ENCODE peak calls at places on chromosomes 2 and 18, in ten cellular contexts. A is HL-60; T is fibroblast of lung; J is progenitor cell of endocrine pancreas; Q is neural progenitor cell; R is endothelial cell; S is cardiac muscle cell; M is CD8-positive, alpha-beta T cell; K is bronchial epithelial cell; W is psoas muscle. U is an unnamed sample.

GRCh38 chr2:209933499-209934458 is 68.7 kb upstream of the RPE start:
- DNase-seq in A (no peak), T (peak), R (no peak), S (peak), K (peak), W (no peak), Q (no peak), J (no peak), M (no peak), U (no peak)

GRCh38 chr2:119760876-119761275 is 1.2 kb downstream of the PTPN4 start:
- DNase-seq in K (peak), J (no peak), Q (no peak), W (no peak), A (no peak), M (no peak), R (no peak), T (peak), S (peak), U (no peak)

GRCh38 chr2:100178085-100178788 is 35.8 kb upstream of the AFF3 start:
- DNase-seq in M (no peak), A (no peak), K (peak), W (no peak), Q (peak), T (peak), S (peak), J (no peak), R (peak), U (peak)

GRCh38 chr2:3968736-3969135 is 265.4 kb downstream of the DCDC2C start:
- DNase-seq in S (no peak), A (no peak), W (no peak), M (no peak), T (no peak), Q (no peak), K (no peak), R (no peak), J (no peak), U (no peak)

GRCh38 chr2:28397043-28397381 is 4.4 kb downstream of the FOSL2 start:
- DNase-seq in M (no peak), K (no peak), R (no peak), Q (no peak), S (no peak), J (no peak), W (no peak), T (no peak), A (no peak), U (no peak)

GRCh38 chr2:227472265-227473018 is 486 bp downstream of the AGFG1 start:
- DNase-seq in J (peak), K (no peak), M (peak), T (no peak), W (peak), R (peak), A (no peak), Q (peak), S (peak), U (peak)

GRCh38 chr2:237581751-237582746 is 8.5 kb downstream of the RAB17 start:
- DNase-seq in M (peak), A (no peak), S (peak), R (peak), J (no peak), W (peak), Q (peak), T (peak), K (peak), U (peak)

GRCh38 chr18:71673954-71674353 is 870.2 kb downstream of the CBLN2 start:
- DNase-seq in S (no peak), Q (no peak), K (no peak), M (no peak), J (no peak), A (no peak), R (no peak), W (no peak), T (no peak), U (no peak)

GRCh38 chr2:207183506-207183905 is 17.8 kb upstream of the KLF7 start:
- DNase-seq in J (no peak), R (no peak), W (no peak), T (no peak), M (no peak), Q (no peak), A (no peak), K (no peak), S (no peak), U (no peak)

GRCh38 chr18:44679912-44680270 is 797 bp upstream of the SETBP1 start:
- DNase-seq in K (peak), M (peak), S (peak), A (no peak), R (peak), J (peak), W (peak), Q (peak), T (peak), U (peak)

GRCh38 chr2:190465060-190465459 is 56.9 kb downstream of the MFSD6 start:
- DNase-seq in W (no peak), M (no peak), S (no peak), R (no peak), K (no peak), Q (no peak), J (no peak), A (no peak), T (no peak), U (no peak)

GRCh38 chr2:172021955-172022354 is 22.2 kb downstream of the METAP1D start:
- DNase-seq in S (peak), R (no peak), K (no peak), Q (peak), A (no peak), J (no peak), M (no peak), W (no peak), T (peak), U (no peak)

GRCh38 chr2:120587326-120587996 is 148.2 kb upstream of the GLI2 start:
- DNase-seq in T (no peak), A (no peak), K (no peak), W (peak), M (no peak), Q (peak), R (no peak), J (no peak), S (no peak), U (no peak)

GRCh38 chr2:176822060-176822459 is 390.5 kb upstream of the HNRNPA3 start:
- DNase-seq in W (no peak), K (no peak), J (no peak), Q (no peak), M (no peak), R (no peak), S (no peak), A (no peak), T (no peak), U (no peak)

GRCh38 chr2:25032094-25032493 is 9.8 kb upstream of the EFR3B start:
- DNase-seq in S (peak), T (no peak), K (no peak), J (no peak), R (no peak), W (no peak), Q (no peak), A (peak), M (no peak), U (no peak)

GRCh38 chr2:109690822-109691541 is 76.8 kb downstream of the SOWAHC start:
- DNase-seq in M (no peak), A (no peak), J (no peak), T (peak), Q (no peak), R (no peak), K (no peak), W (peak), S (no peak), U (no peak)

GRCh38 chr2:101679037-101679726 is 18.3 kb upstream of the MAP4K4 start:
- DNase-seq in A (no peak), R (no peak), W (no peak), T (peak), J (no peak), Q (no peak), S (peak), M (no peak), K (no peak), U (no peak)

GRCh38 chr2:165513479-165513878 is 44.0 kb downstream of the CSRNP3 start:
- DNase-seq in K (no peak), A (no peak), S (no peak), Q (no peak), T (no peak), J (no peak), W (no peak), R (no peak), M (no peak), U (no peak)

GRCh38 chr18:49728542-49728941 is 84.8 kb downstream of the ACAA2 start:
- DNase-seq in J (no peak), T (peak), W (peak), R (peak), A (peak), S (peak), Q (peak), K (peak), M (no peak), U (peak)

GRCh38 chr2:108630567-108631405 is 88.5 kb upstream of the RANBP2 start:
- DNase-seq in Q (no peak), T (no peak), R (no peak), S (no peak), K (peak), W (no peak), M (no peak), A (no peak), J (no peak), U (no peak)

GRCh38 chr2:71496156-71496770 is 42.9 kb downstream of the DYSF start:
- DNase-seq in T (no peak), K (no peak), S (no peak), W (no peak), M (no peak), Q (no peak), A (no peak), R (no peak), J (no peak), U (no peak)

GRCh38 chr18:27887287-27887686 is 289.6 kb downstream of the CDH2 start:
- DNase-seq in Q (no peak), J (no peak), M (no peak), W (no peak), S (no peak), A (no peak), T (no peak), R (no peak), K (peak), U (no peak)

GRCh38 chr2:230947908-230948365 is 22.9 kb upstream of the GPR55 start:
- DNase-seq in J (no peak), A (peak), R (no peak), Q (no peak), W (no peak), M (no peak), K (no peak), T (no peak), S (no peak), U (no peak)

GRCh38 chr2:173347305-173348168 is 7.1 kb upstream of the CDCA7 start:
- DNase-seq in R (no peak), T (no peak), J (no peak), A (no peak), K (no peak), S (no peak), W (no peak), M (no peak), Q (peak), U (no peak)

GRCh38 chr2:112666764-112667122 is 21.0 kb downstream of the SLC20A1 start:
- DNase-seq in K (peak), J (no peak), R (no peak), Q (no peak), M (no peak), S (no peak), A (no peak), W (no peak), T (no peak), U (no peak)

GRCh38 chr2:197993830-197994229 is 189.4 kb downstream of the PLCL1 start:
- DNase-seq in J (no peak), M (no peak), S (peak), W (no peak), A (no peak), R (no peak), Q (no peak), K (peak), T (no peak), U (no peak)

GRCh38 chr2:31197669-31198068 is 19.6 kb downstream of the CAPN14 start:
- DNase-seq in R (no peak), J (no peak), A (no peak), T (no peak), K (no peak), M (no peak), S (no peak), Q (no peak), W (no peak), U (no peak)

GRCh38 chr2:112493858-112494648 is 12.1 kb downstream of the TTL start:
- DNase-seq in J (no peak), T (peak), W (no peak), A (no peak), R (no peak), M (no peak), S (peak), Q (no peak), K (peak), U (peak)

GRCh38 chr2:105376789-105377231 is 22.0 kb downstream of the FHL2 start:
- DNase-seq in T (peak), K (peak), M (no peak), J (no peak), Q (no peak), W (no peak), R (no peak), S (peak), A (no peak), U (no peak)

GRCh38 chr2:157438907-157439791 is 4.7 kb downstream of the CYTIP start:
- DNase-seq in S (peak), M (no peak), T (peak), Q (no peak), W (no peak), A (no peak), R (no peak), K (no peak), J (no peak), U (no peak)

GRCh38 chr2:177059313-177059712 is 153.3 kb upstream of the HNRNPA3 start:
- DNase-seq in M (no peak), W (no peak), R (no peak), S (no peak), K (no peak), J (no peak), T (no peak), Q (no peak), A (no peak), U (no peak)

GRCh38 chr18:13580351-13580750 is 146.0 kb downstream of the FAM210A start:
- DNase-seq in J (no peak), R (no peak), Q (no peak), K (no peak), T (no peak), S (no peak), W (no peak), A (no peak), M (no peak), U (no peak)

GRCh38 chr2:237705225-237705524 is 77.8 kb downstream of the LRRFIP1 start:
- DNase-seq in K (no peak), W (no peak), T (no peak), A (no peak), M (no peak), J (no peak), R (no peak), Q (no peak), S (no peak), U (no peak)

GRCh38 chr18:35512761-35513160 is 15.0 kb upstream of the INO80C start:
- DNase-seq in W (no peak), M (no peak), K (no peak), J (no peak), T (no peak), R (no peak), A (no peak), Q (no peak), S (no peak), U (no peak)

GRCh38 chr18:35511428-35511827 is 13.7 kb upstream of the INO80C start:
- DNase-seq in A (no peak), T (no peak), M (no peak), K (no peak), S (no peak), W (no peak), R (no peak), J (no peak), Q (no peak), U (no peak)

GRCh38 chr18:35513181-35513932 is 15.6 kb upstream of the INO80C start:
- DNase-seq in A (no peak), R (no peak), Q (peak), W (peak), S (peak), J (no peak), T (peak), K (peak), M (no peak), U (peak)

GRCh38 chr18:35510071-35511010 is 12.6 kb upstream of the INO80C start:
- DNase-seq in T (no peak), Q (no peak), S (no peak), K (no peak), R (no peak), W (no peak), A (no peak), J (no peak), M (no peak), U (no peak)

GRCh38 chr18:35511833-35512232 is 14.1 kb upstream of the INO80C start:
- DNase-seq in Q (no peak), K (no peak), T (no peak), M (no peak), A (no peak), W (no peak), S (no peak), J (no peak), R (no peak), U (no peak)
- TF ChIP-seq CTCF in Q (no peak), K (peak), T (no peak), M (no peak), A (no peak), W (no peak), S (no peak), J (no peak), R (no peak), U (no peak)

DNA sequence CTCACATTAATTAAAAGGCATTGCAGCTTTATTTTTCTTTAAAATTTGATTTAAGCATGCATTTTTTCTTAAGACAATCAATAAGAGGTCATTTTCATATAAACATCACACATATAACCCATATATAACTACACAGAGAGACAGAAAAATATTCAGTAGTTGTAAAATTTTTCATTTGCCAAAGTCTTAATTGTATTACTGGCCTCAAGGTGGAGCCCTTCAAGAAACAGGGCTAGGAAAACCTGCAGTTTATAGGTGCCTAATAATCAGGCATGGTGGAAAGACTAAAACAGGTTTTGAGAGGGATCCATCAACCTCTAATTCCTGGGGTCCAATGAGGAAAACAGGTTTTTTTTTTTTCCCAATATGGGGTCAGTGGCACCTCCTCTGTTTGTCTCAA is 71.3 kb upstream of the ZNF804A start:
- DNase-seq in J (no peak), A (no peak), S (no peak), T (no peak), M (no peak), K (no peak), Q (no peak), R (no peak), W (no peak), U (peak)
- TF ChIP-seq CTCF in J (no peak), A (no peak), S (no peak), T (no peak), M (no peak), K (no peak), Q (peak), R (no peak), W (no peak), U (no peak)

DNA sequence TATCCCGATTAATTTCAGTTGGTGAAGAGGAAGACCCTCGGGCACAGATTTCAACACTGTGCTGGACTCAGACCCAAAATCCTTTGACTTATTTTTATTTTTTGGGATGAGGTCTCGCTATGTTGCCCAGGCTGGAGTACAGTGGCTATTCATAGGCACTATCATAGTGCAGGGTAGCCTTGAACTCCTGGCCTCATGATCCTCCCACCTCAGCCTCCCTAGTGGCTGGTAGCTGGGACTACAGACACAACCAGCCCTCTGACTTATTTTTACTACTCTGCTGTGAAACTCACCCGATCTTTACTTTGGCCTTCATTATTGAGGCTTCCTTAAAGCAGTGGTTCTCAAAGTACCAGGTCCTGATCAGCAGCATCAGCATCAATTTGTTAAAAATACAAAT is 18.2 kb upstream of the ADAM17 start:
- DNase-seq in Q (no peak), J (no peak), M (no peak), S (no peak), A (no peak), W (no peak), R (no peak), T (no peak), K (no peak), U (no peak)
- TF ChIP-seq CTCF in Q (peak), J (no peak), M (no peak), S (no peak), A (no peak), W (no peak), R (peak), T (no peak), K (peak), U (no peak)

DNA sequence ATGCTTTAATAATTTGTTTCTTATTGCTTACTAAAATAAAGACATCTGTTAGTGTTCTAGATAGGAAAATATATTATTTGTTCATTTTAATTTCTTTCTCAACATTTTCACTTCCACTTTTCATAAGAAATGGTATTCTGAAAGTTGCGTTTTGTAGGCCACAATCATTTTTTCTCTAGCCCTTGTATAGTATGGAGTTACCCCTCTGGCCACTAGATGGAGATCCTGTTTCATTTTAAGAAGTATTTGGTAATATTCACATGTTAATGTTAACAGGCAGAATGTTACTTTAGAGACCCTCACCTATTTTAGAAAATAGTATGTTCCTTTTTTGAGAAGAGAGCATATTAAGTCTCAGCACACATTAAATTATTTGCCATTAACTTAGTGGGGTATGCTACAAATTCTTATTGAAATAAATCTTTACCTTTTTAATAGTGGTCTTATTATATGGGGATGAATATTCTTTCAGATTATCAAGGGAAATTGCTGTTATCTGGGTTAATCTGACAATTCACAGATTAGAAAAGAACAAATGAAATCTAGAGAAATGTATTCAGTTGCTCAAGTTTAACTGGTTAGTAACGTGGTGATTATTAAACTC is 73.9 kb upstream of the TTC27 start:
- DNase-seq in T (peak), S (peak), Q (peak), W (no peak), A (peak), R (no peak), M (no peak), K (peak), J (no peak), U (peak)
- TF ChIP-seq CTCF in T (peak), S (peak), Q (peak), W (peak), A (peak), R (peak), M (peak), K (peak), J (peak), U (peak)

GRCh38 chr2:212153923-212154322 is 384.7 kb downstream of the ERBB4 start:
- DNase-seq in Q (no peak), S (no peak), K (no peak), M (no peak), A (no peak), T (no peak), W (no peak), R (no peak), J (no peak), U (no peak)

GRCh38 chr2:212145111-212145510 is 393.5 kb downstream of the ERBB4 start:
- DNase-seq in J (no peak), W (no peak), M (no peak), K (peak), Q (no peak), S (peak), R (no peak), T (peak), A (no peak), U (no peak)

GRCh38 chr2:212142616-212143015 is 396.0 kb downstream of the ERBB4 start:
- DNase-seq in A (no peak), W (no peak), J (no peak), S (no peak), R (no peak), Q (no peak), M (no peak), K (no peak), T (no peak), U (no peak)

DNA sequence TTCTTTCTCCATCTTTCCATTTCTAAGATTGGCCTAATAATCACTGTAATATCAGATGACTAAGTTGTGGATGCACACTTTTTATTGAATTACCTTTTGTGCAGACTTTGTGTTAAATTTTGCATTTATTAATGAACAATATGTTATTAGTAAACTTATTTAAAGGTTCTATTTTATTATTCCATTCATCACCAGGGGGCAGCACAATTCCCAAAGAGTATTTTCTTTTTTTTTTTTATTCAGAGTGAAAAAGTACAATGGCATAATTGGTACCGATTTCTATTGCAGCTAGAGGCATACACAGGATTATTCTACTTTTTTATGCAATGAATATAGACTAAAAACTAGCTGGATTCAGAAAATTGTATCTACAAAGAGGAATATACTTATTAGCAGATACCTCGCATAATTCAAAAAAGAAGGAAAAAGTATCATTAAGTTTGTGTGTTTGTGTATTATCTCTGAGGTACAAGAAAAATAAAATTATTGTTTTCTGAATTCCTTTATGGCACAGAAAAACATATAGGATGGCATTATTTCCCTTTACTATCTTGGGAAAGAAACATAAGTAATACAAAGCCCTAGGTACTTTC is 390.6 kb downstream of the ERBB4 start:
- DNase-seq in T (peak), W (no peak), S (peak), M (no peak), Q (peak), R (no peak), K (no peak), J (no peak), A (no peak), U (peak)
- TF ChIP-seq CTCF in T (no peak), W (peak), S (peak), M (no peak), Q (peak), R (peak), K (no peak), J (peak), A (no peak), U (peak)

U was measured in A549.